ENCODE peak calls at places on chromosomes 13 and 19, in five cellular contexts. Z is osteoblast, D is IMR-90, C is left ventricle myocardium inferior, V is LNCaP clone FGC. B is an unnamed sample.

GRCh38 chr13:79211377-79211776 is 194.7 kb downstream of the RBM26 start:
- DNase-seq in V (no peak), D (no peak), Z (no peak), C (no peak), B (no peak)

GRCh38 chr13:74570834-74571233 is 436.6 kb upstream of the KLF12 start:
- DNase-seq in V (no peak), D (peak), C (no peak), Z (no peak), B (peak)

GRCh38 chr13:36158606-36159005 is 27.4 kb upstream of the DCLK1 start:
- DNase-seq in D (no peak), C (no peak), V (no peak), Z (no peak), B (peak)

GRCh38 chr19:52296773-52297600 is at the start of gene ZNF480:
- DNase-seq in Z (peak), C (peak), D (peak), V (peak), B (peak)

GRCh38 chr19:42274065-42274682 is 5.1 kb downstream of the CIC start:
- DNase-seq in D (no peak), Z (no peak), V (no peak), C (no peak), B (no peak)

GRCh38 chr19:45476349-45476717 is 8.5 kb downstream of the FOSB start:
- DNase-seq in V (no peak), C (no peak), Z (no peak), D (peak), B (no peak)

GRCh38 chr19:16875584-16876555 is 12.9 kb upstream of the F2RL3 start:
- DNase-seq in Z (no peak), D (no peak), V (peak), C (no peak), B (no peak)

GRCh38 chr19:3655402-3656072 is 28.9 kb upstream of the CACTIN start:
- DNase-seq in D (peak), V (no peak), C (no peak), Z (peak), B (peak)

GRCh38 chr13:48446454-48446853 is 33.5 kb upstream of the LPAR6 start:
- DNase-seq in C (no peak), V (no peak), Z (no peak), D (peak), B (peak)

GRCh38 chr19:5921777-5922176 is 7.7 kb downstream of the CAPS start:
- DNase-seq in C (no peak), D (no peak), Z (peak), V (no peak), B (no peak)

GRCh38 chr13:53351040-53351439 is 322.4 kb downstream of the OLFM4 start:
- DNase-seq in Z (no peak), V (no peak), C (no peak), D (no peak), B (no peak)

GRCh38 chr19:55670280-55671053 is 4.6 kb upstream of the EPN1 start:
- DNase-seq in Z (peak), D (peak), V (no peak), C (no peak), B (no peak)

GRCh38 chr19:14669940-14670339 is 4.7 kb downstream of the ADGRE3 start:
- DNase-seq in V (no peak), D (no peak), C (no peak), Z (peak), B (no peak)

GRCh38 chr13:33112745-33113144 is 96.5 kb downstream of the KL start:
- DNase-seq in V (no peak), D (peak), C (no peak), Z (no peak), B (no peak)

GRCh38 chr19:4086336-4086953 is 19.7 kb upstream of the ZBTB7A start:
- DNase-seq in V (no peak), C (no peak), D (no peak), Z (peak), B (no peak)

GRCh38 chr13:102555914-102556553 is 40.8 kb upstream of the TPP2 start:
- DNase-seq in V (no peak), C (no peak), Z (no peak), D (peak), B (peak)

GRCh38 chr13:33445024-33445423 is 159.5 kb upstream of the STARD13 start:
- DNase-seq in D (no peak), Z (no peak), V (peak), C (no peak), B (no peak)

GRCh38 chr13:33388254-33388998 is 102.9 kb upstream of the STARD13 start:
- DNase-seq in C (no peak), V (no peak), Z (no peak), D (no peak), B (no peak)

GRCh38 chr19:34733826-34734600 is at the start of gene ZNF181:
- DNase-seq in C (peak), D (peak), V (peak), Z (peak), B (peak)
- TF ChIP-seq CTCF in C (no peak), D (no peak), V (no peak), Z (no peak), B (no peak)

DNA sequence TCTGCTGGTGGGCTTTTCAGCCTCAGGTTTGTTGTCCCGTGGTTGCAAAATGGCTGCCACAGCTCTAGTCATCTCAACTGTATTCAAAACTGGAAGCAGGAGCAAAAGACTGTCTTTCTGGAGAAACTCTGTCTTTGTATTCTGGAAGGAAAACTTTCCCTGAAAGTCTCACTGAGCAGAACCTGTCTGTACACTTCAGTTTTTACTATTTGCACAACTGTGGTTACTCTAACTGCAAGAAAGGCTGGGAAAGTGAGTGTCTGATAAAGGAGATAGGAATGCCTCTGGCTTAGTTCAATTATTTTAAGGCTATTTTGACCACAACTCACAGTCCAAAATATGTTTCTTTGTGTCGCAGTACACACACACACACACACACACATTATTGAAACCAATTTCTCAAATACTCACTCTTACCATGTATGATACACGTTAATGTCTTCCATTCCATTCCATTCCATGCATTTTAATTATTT is 49.7 kb upstream of the EHD2 start:
- DNase-seq in Z (peak), V (peak), C (no peak), D (peak), B (peak)
- H3K4me3 ChIP-seq in Z (peak), V (no peak), C (peak), D (no peak), B (no peak)

GRCh38 chr13:107822006-107822405 is 393.3 kb downstream of the LIG4 start:
- DNase-seq in Z (no peak), D (no peak), V (no peak), C (no peak), B (no peak)

GRCh38 chr13:107824636-107825035 is 390.7 kb downstream of the LIG4 start:
- DNase-seq in D (no peak), Z (no peak), V (no peak), C (no peak), B (no peak)

GRCh38 chr13:107817652-107818287 is 397.6 kb downstream of the LIG4 start:
- DNase-seq in D (no peak), V (no peak), C (no peak), Z (no peak), B (no peak)

DNA sequence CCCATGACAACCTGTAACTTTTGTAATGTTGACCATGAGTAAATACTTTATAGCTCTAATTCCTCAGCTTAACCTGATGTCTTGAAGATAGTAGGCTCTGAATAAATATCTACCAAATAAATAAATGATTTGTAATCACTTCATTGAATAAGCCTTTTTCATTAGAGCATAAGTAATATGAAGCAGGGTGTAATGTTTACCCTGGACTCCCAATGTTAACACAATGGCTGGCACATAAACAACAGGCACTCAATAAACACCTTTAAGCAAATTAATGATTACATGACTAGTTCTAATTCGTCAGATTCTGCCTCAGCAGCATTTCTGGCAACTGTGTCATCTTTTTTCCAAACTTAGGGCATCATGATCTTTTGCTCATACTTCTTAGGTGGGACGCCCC is 396.3 kb downstream of the LIG4 start:
- DNase-seq in C (no peak), D (no peak), V (no peak), Z (no peak), B (no peak)
- TF ChIP-seq CTCF in C (no peak), D (no peak), V (no peak), Z (no peak), B (no peak)

GRCh38 chr19:38386968-38387549 is 775 bp downstream of the GGN start:
- DNase-seq in D (no peak), C (peak), V (no peak), Z (peak), B (no peak)

GRCh38 chr19:38388310-38389100 is at the start of gene SPRED3:
- DNase-seq in D (peak), V (no peak), C (no peak), Z (peak), B (no peak)

GRCh38 chr19:38387550-38388309 is at the start of gene GGN:
- DNase-seq in D (peak), V (no peak), Z (peak), C (peak), B (peak)

GRCh38 chr19:38389957-38390924 is 1.7 kb downstream of the SPRED3 start:
- DNase-seq in D (no peak), Z (peak), V (no peak), C (no peak), B (no peak)

DNA sequence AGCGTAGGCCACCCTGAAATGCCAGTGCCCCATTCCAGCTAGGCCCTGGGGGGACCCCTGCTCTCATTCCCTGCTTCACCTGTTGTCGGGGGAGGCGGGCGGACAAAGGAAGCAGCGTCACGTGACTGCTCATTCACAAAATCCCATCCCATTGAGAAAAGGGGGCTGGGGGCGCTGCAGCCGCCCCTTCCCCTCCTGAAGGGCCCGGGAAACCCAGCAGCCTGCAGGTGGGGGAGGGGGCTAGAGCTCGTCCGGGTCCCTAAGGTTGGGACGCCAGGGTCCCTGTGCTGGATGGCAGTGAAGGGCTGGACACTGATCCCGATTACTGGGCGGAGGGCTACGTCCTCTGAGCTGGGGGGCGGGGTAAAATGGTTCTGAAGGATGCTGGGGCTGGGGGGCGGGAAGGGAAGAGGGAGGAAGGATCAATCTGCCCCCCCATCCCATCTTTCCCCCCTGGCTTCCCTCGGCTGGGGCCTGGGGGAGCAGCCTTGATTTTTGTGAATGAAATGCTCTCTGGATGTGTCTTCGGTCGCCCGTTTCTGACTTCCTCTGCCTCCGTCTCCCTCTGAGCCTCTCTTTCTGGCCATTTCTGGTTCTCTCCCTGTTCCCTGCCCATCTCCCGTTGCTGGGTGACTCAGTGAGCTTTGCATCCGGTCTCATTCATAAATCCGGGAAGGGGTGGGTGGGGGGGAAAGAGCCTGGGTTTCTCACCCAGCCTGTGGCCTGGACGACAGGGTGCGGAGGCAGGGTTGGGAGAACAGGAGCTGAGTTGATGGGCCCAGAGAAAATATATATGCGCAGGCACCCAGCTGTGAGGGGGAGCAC is 816 bp downstream of the SPRED3 start:
- DNase-seq in V (no peak), Z (peak), D (peak), C (no peak), B (peak)
- H3K4me3 ChIP-seq in V (peak), Z (peak), D (peak), C (peak), B (peak)

DNA sequence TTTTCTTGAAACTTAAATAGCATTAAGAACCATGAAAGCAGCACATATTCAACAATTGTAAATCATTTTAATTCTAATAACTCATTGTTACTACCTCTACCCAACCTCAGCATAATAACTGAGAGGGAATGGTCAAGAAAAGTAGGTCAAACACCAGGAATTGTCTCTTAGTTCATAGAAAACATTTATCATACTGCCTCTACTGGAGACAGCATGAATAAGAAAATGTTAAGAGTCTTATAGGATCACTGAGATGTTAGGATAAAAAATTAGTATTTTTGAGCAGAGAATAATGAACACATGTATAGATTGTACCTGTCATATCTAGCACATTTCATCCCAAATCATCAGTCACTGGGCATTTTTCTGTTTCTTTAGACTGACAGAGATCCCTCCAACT is 515.3 kb downstream of the PCDH9 start:
- DNase-seq in Z (peak), C (no peak), D (no peak), V (no peak), B (no peak)
- TF ChIP-seq CTCF in Z (peak), C (no peak), D (no peak), V (peak), B (no peak)

GRCh38 chr19:8079988-8080387 is 27.4 kb downstream of the CCL25 start:
- DNase-seq in D (no peak), C (no peak), Z (no peak), V (no peak), B (no peak)

GRCh38 chr19:8075158-8076086 is 22.9 kb downstream of the CCL25 start:
- DNase-seq in C (no peak), Z (no peak), V (no peak), D (no peak), B (no peak)

GRCh38 chr19:8071912-8072311 is 19.4 kb downstream of the CCL25 start:
- DNase-seq in D (no peak), C (no peak), V (no peak), Z (no peak), B (no peak)

GRCh38 chr19:8069116-8069973 is 16.8 kb downstream of the CCL25 start:
- DNase-seq in V (no peak), Z (peak), C (no peak), D (no peak), B (no peak)

DNA sequence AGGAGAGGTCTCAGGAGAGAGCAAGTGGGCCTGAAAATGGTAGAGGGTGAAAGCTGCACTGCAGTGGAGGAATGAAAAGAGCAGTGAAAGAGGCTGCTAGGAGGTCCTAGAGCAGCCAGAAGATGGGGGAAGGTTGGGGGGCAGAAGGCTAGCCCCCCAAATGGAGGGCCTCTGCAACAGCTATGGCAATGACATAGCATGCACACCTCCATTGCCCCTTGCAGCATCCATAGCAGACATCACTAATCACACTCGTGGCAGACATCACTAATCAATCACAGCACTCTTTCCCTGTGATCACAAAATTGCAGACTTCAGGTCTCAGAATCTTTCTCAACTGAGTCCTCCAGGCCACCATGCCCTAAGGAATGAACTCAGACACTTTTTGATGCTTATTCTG is 21.9 kb downstream of the CCL25 start:
- DNase-seq in V (no peak), C (no peak), D (no peak), Z (no peak), B (no peak)
- H3K4me3 ChIP-seq in V (no peak), C (no peak), D (no peak), Z (no peak), B (no peak)

GRCh38 chr13:31452525-31452924 is 252.8 kb downstream of the B3GLCT start:
- DNase-seq in D (no peak), Z (no peak), C (no peak), V (no peak), B (no peak)
- TF ChIP-seq CTCF in D (no peak), Z (no peak), C (no peak), V (no peak), B (no peak)

GRCh38 chr13:30346789-30347167 is 39.4 kb upstream of the KATNAL1 start:
- DNase-seq in Z (no peak), C (no peak), D (no peak), V (no peak), B (no peak)

GRCh38 chr13:30340367-30341184 is 33.2 kb upstream of the KATNAL1 start:
- DNase-seq in C (peak), V (no peak), D (peak), Z (peak), B (no peak)

GRCh38 chr13:30341815-30342570 is 34.6 kb upstream of the KATNAL1 start:
- DNase-seq in V (peak), C (peak), D (peak), Z (peak), B (peak)

GRCh38 chr13:30345426-30346100 is 38.2 kb upstream of the KATNAL1 start:
- DNase-seq in C (no peak), D (no peak), Z (no peak), V (no peak), B (no peak)

DNA sequence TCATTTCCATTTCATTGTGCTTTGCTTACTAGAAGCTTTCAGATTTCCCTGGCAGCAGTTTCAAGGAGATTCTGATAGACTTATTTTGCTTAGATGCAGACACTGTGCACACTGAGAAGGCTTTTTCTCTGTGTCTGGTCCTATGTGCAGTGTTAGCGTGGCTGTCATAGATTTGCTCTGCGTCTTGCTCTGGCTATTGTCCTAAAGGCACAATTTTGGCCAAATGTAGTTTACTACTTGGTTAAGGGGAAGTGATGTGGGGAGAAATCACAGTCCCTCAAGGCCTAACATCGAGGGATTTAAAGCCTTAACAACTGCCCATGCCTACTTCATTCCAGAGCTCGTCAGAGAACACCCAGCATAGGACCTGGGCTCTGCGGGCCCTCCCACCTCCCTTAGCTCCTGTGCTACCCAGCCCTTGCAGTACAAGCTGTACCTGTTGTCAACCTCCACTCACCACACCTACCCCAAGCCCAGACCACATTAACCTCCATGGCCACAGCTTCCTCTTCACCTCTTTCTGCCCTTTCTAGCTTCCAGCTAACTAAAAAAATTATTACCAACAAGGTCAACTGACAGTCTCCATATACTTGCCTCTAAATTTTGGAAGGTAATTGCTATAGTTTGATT is 38.9 kb upstream of the KATNAL1 start:
- DNase-seq in D (no peak), V (no peak), C (no peak), Z (no peak), B (no peak)
- H3K4me3 ChIP-seq in D (no peak), V (no peak), C (no peak), Z (no peak), B (no peak)

GRCh38 chr13:20952838-20953237 is 50.3 kb upstream of the XPO4 start:
- DNase-seq in V (no peak), Z (no peak), D (no peak), C (no peak), B (no peak)
- TF ChIP-seq CTCF in V (no peak), Z (no peak), D (no peak), C (no peak), B (no peak)

GRCh38 chr13:27853871-27854270 is 61.6 kb downstream of the GSX1 start:
- DNase-seq in D (no peak), C (no peak), Z (peak), V (no peak), B (no peak)

GRCh38 chr13:27854606-27855005 is 62.3 kb downstream of the GSX1 start:
- DNase-seq in C (no peak), V (no peak), Z (peak), D (no peak), B (no peak)

GRCh38 chr13:27855381-27855780 is 63.1 kb downstream of the GSX1 start:
- DNase-seq in D (no peak), Z (peak), C (no peak), V (no peak), B (no peak)

GRCh38 chr13:27858046-27858445 is 61.8 kb upstream of the PDX1 start:
- DNase-seq in D (no peak), Z (no peak), V (no peak), C (no peak), B (no peak)

GRCh38 chr13:27857271-27857670 is 62.5 kb upstream of the PDX1 start:
- DNase-seq in V (no peak), D (no peak), Z (no peak), C (no peak), B (no peak)
- H3K4me3 ChIP-seq in V (no peak), D (no peak), Z (no peak), C (no peak), B (no peak)